ENCODE peak calls at places on chromosomes 12 and 14, in six cellular contexts. One of them, this sample, is unnamed.

GRCh38 chr12:68310370-68310769 is 21.8 kb downstream of the MDM1 start:
- DNase-seq in AG09309: peak
- DNase-seq in CD4-positive, alpha-beta T cell: no peak
- DNase-seq in hepatocyte: no peak
- DNase-seq in fibroblast of the aortic adventitia: peak
- DNase-seq in GM20000: no peak
- DNase-seq in this sample: no peak

GRCh38 chr14:96100171-96101064 is 61.3 kb downstream of the C14orf132 start:
- DNase-seq in AG09309: no peak
- DNase-seq in CD4-positive, alpha-beta T cell: peak
- DNase-seq in hepatocyte: peak
- DNase-seq in fibroblast of the aortic adventitia: peak
- DNase-seq in GM20000: peak
- DNase-seq in this sample: peak

GRCh38 chr14:100708349-100709217 is 18.1 kb upstream of the DLK1 start:
- DNase-seq in AG09309: no peak
- DNase-seq in CD4-positive, alpha-beta T cell: no peak
- DNase-seq in hepatocyte: peak
- DNase-seq in fibroblast of the aortic adventitia: peak
- DNase-seq in GM20000: no peak
- DNase-seq in this sample: peak

GRCh38 chr12:131711551-131712205 is 788 bp downstream of the SFSWAP start:
- DNase-seq in AG09309: no peak
- DNase-seq in CD4-positive, alpha-beta T cell: no peak
- DNase-seq in hepatocyte: peak
- DNase-seq in fibroblast of the aortic adventitia: no peak
- DNase-seq in GM20000: no peak
- DNase-seq in this sample: peak

GRCh38 chr12:109734219-109735000 is 20.8 kb downstream of the FAM222A start:
- DNase-seq in AG09309: no peak
- DNase-seq in CD4-positive, alpha-beta T cell: no peak
- DNase-seq in hepatocyte: no peak
- DNase-seq in fibroblast of the aortic adventitia: no peak
- DNase-seq in GM20000: no peak
- DNase-seq in this sample: no peak

GRCh38 chr12:61356485-61356884 is 903.7 kb upstream of the USP15 start:
- DNase-seq in AG09309: no peak
- DNase-seq in CD4-positive, alpha-beta T cell: no peak
- DNase-seq in hepatocyte: no peak
- DNase-seq in fibroblast of the aortic adventitia: no peak
- DNase-seq in GM20000: no peak
- DNase-seq in this sample: no peak

GRCh38 chr12:90979936-90980335 is 24.8 kb downstream of the EPYC start:
- DNase-seq in AG09309: peak
- DNase-seq in CD4-positive, alpha-beta T cell: no peak
- DNase-seq in hepatocyte: no peak
- DNase-seq in fibroblast of the aortic adventitia: peak
- DNase-seq in GM20000: no peak
- DNase-seq in this sample: no peak

GRCh38 chr12:122422769-122423257 is 344 bp upstream of the CLIP1 start:
- DNase-seq in AG09309: no peak
- DNase-seq in CD4-positive, alpha-beta T cell: no peak
- DNase-seq in hepatocyte: no peak
- DNase-seq in fibroblast of the aortic adventitia: peak
- DNase-seq in GM20000: peak
- DNase-seq in this sample: peak

GRCh38 chr14:66233571-66233970 is 252.6 kb upstream of the CCDC196 start:
- DNase-seq in AG09309: no peak
- DNase-seq in CD4-positive, alpha-beta T cell: no peak
- DNase-seq in hepatocyte: no peak
- DNase-seq in fibroblast of the aortic adventitia: no peak
- DNase-seq in GM20000: no peak
- DNase-seq in this sample: no peak

GRCh38 chr12:13342971-13343370 is 146.4 kb downstream of the EMP1 start:
- DNase-seq in AG09309: no peak
- DNase-seq in CD4-positive, alpha-beta T cell: no peak
- DNase-seq in hepatocyte: no peak
- DNase-seq in fibroblast of the aortic adventitia: peak
- DNase-seq in GM20000: no peak
- DNase-seq in this sample: no peak

GRCh38 chr12:10701226-10701681 is 21.9 kb downstream of the YBX3 start:
- DNase-seq in AG09309: peak
- DNase-seq in CD4-positive, alpha-beta T cell: no peak
- DNase-seq in hepatocyte: no peak
- DNase-seq in fibroblast of the aortic adventitia: no peak
- DNase-seq in GM20000: no peak
- DNase-seq in this sample: no peak

GRCh38 chr14:100618763-100619320 is 31.6 kb upstream of the BEGAIN start:
- DNase-seq in AG09309: no peak
- DNase-seq in CD4-positive, alpha-beta T cell: no peak
- DNase-seq in hepatocyte: no peak
- DNase-seq in fibroblast of the aortic adventitia: no peak
- DNase-seq in GM20000: no peak
- DNase-seq in this sample: no peak

GRCh38 chr14:96901227-96901626 is 104.0 kb downstream of the VRK1 start:
- DNase-seq in AG09309: no peak
- DNase-seq in CD4-positive, alpha-beta T cell: no peak
- DNase-seq in hepatocyte: no peak
- DNase-seq in fibroblast of the aortic adventitia: no peak
- DNase-seq in GM20000: peak
- DNase-seq in this sample: no peak

GRCh38 chr12:111430418-111431353 is 25.0 kb downstream of the SH2B3 start:
- DNase-seq in AG09309: no peak
- DNase-seq in CD4-positive, alpha-beta T cell: peak
- DNase-seq in hepatocyte: no peak
- DNase-seq in fibroblast of the aortic adventitia: no peak
- DNase-seq in GM20000: peak
- DNase-seq in this sample: no peak

GRCh38 chr14:29156096-29156495 is 389.5 kb downstream of the FOXG1 start:
- DNase-seq in AG09309: no peak
- DNase-seq in CD4-positive, alpha-beta T cell: no peak
- DNase-seq in hepatocyte: no peak
- DNase-seq in fibroblast of the aortic adventitia: no peak
- DNase-seq in GM20000: no peak
- DNase-seq in this sample: no peak

GRCh38 chr12:143964-144649 is 69.8 kb downstream of the SLC6A12 start:
- DNase-seq in AG09309: no peak
- DNase-seq in CD4-positive, alpha-beta T cell: no peak
- DNase-seq in hepatocyte: peak
- DNase-seq in fibroblast of the aortic adventitia: no peak
- DNase-seq in GM20000: no peak
- DNase-seq in this sample: peak

GRCh38 chr12:109719123-109720022 is 5.7 kb downstream of the FAM222A start:
- DNase-seq in AG09309: no peak
- DNase-seq in CD4-positive, alpha-beta T cell: no peak
- DNase-seq in hepatocyte: no peak
- DNase-seq in fibroblast of the aortic adventitia: no peak
- DNase-seq in GM20000: no peak
- DNase-seq in this sample: no peak

GRCh38 chr14:21467620-21468019 is 9.1 kb downstream of the RAB2B start:
- DNase-seq in AG09309: no peak
- DNase-seq in CD4-positive, alpha-beta T cell: no peak
- DNase-seq in hepatocyte: no peak
- DNase-seq in fibroblast of the aortic adventitia: peak
- DNase-seq in GM20000: no peak
- DNase-seq in this sample: no peak

GRCh38 chr14:94998110-94998509 is 159.2 kb downstream of the DICER1 start:
- DNase-seq in AG09309: no peak
- DNase-seq in CD4-positive, alpha-beta T cell: no peak
- DNase-seq in hepatocyte: no peak
- DNase-seq in fibroblast of the aortic adventitia: no peak
- DNase-seq in GM20000: no peak
- DNase-seq in this sample: no peak

GRCh38 chr14:73789996-73790581 is 61.5 kb upstream of the PTGR2 start:
- DNase-seq in AG09309: peak
- DNase-seq in CD4-positive, alpha-beta T cell: no peak
- DNase-seq in hepatocyte: peak
- DNase-seq in fibroblast of the aortic adventitia: peak
- DNase-seq in GM20000: no peak
- DNase-seq in this sample: no peak

GRCh38 chr12:103858953-103859601 is 18.0 kb upstream of the NT5DC3 start:
- DNase-seq in AG09309: peak
- DNase-seq in CD4-positive, alpha-beta T cell: no peak
- DNase-seq in hepatocyte: peak
- DNase-seq in fibroblast of the aortic adventitia: peak
- DNase-seq in GM20000: no peak
- DNase-seq in this sample: peak

GRCh38 chr14:23827100-23827892 is 126.3 kb upstream of the DHRS4 start:
- DNase-seq in AG09309: no peak
- DNase-seq in CD4-positive, alpha-beta T cell: no peak
- DNase-seq in hepatocyte: no peak
- DNase-seq in fibroblast of the aortic adventitia: no peak
- DNase-seq in GM20000: no peak
- DNase-seq in this sample: no peak

DNA sequence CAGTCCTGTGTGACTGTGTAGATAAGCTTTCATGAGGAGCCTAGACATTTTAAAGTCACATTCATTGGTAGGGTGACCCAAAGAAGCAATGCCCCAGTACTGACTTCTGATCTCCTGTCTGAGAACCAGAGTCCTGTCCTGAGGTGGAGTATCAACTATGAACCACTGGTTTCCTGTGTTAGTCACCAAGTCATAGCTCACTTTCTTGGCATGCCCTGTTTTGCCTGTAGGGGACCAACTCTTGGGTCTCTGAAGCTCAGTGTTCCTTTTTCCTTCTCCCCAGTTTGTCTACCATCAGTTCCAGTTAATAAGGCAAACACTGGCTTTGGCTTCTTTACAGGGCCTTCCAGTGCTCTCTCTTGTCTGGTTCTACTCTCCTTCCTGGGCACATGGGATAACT is 97.4 kb downstream of the C12orf75 start:
- DNase-seq in AG09309: no peak
- DNase-seq in CD4-positive, alpha-beta T cell: no peak
- DNase-seq in hepatocyte: no peak
- DNase-seq in fibroblast of the aortic adventitia: no peak
- DNase-seq in GM20000: no peak
- DNase-seq in this sample: no peak
- TF ChIP-seq CTCF in AG09309: peak
- TF ChIP-seq CTCF in CD4-positive, alpha-beta T cell: no peak
- TF ChIP-seq CTCF in hepatocyte: no peak
- TF ChIP-seq CTCF in fibroblast of the aortic adventitia: peak
- TF ChIP-seq CTCF in GM20000: no peak
- TF ChIP-seq CTCF in this sample: peak

GRCh38 chr14:25042362-25043299 is 7.3 kb downstream of the STXBP6 start:
- DNase-seq in AG09309: peak
- DNase-seq in CD4-positive, alpha-beta T cell: no peak
- DNase-seq in hepatocyte: peak
- DNase-seq in fibroblast of the aortic adventitia: peak
- DNase-seq in GM20000: no peak
- DNase-seq in this sample: no peak
- TF ChIP-seq CTCF in AG09309: peak
- TF ChIP-seq CTCF in CD4-positive, alpha-beta T cell: no peak
- TF ChIP-seq CTCF in hepatocyte: peak
- TF ChIP-seq CTCF in fibroblast of the aortic adventitia: peak
- TF ChIP-seq CTCF in GM20000: no peak
- TF ChIP-seq CTCF in this sample: no peak

GRCh38 chr12:123984903-123985302 is 11.9 kb downstream of the ZNF664 start:
- DNase-seq in AG09309: no peak
- DNase-seq in CD4-positive, alpha-beta T cell: no peak
- DNase-seq in hepatocyte: no peak
- DNase-seq in fibroblast of the aortic adventitia: no peak
- DNase-seq in GM20000: peak
- DNase-seq in this sample: no peak

GRCh38 chr12:123986374-123986920 is 13.4 kb downstream of the ZNF664 start:
- DNase-seq in AG09309: no peak
- DNase-seq in CD4-positive, alpha-beta T cell: no peak
- DNase-seq in hepatocyte: no peak
- DNase-seq in fibroblast of the aortic adventitia: no peak
- DNase-seq in GM20000: no peak
- DNase-seq in this sample: no peak

GRCh38 chr12:123987022-123987421 is 14.0 kb downstream of the ZNF664 start:
- DNase-seq in AG09309: no peak
- DNase-seq in CD4-positive, alpha-beta T cell: no peak
- DNase-seq in hepatocyte: no peak
- DNase-seq in fibroblast of the aortic adventitia: no peak
- DNase-seq in GM20000: no peak
- DNase-seq in this sample: no peak

GRCh38 chr12:123982269-123982668 is 9.3 kb downstream of the ZNF664 start:
- DNase-seq in AG09309: no peak
- DNase-seq in CD4-positive, alpha-beta T cell: no peak
- DNase-seq in hepatocyte: no peak
- DNase-seq in fibroblast of the aortic adventitia: no peak
- DNase-seq in GM20000: no peak
- DNase-seq in this sample: no peak

GRCh38 chr12:123983822-123984485 is 10.9 kb downstream of the ZNF664 start:
- DNase-seq in AG09309: peak
- DNase-seq in CD4-positive, alpha-beta T cell: peak
- DNase-seq in hepatocyte: peak
- DNase-seq in fibroblast of the aortic adventitia: peak
- DNase-seq in GM20000: peak
- DNase-seq in this sample: peak
- TF ChIP-seq CTCF in AG09309: peak
- TF ChIP-seq CTCF in CD4-positive, alpha-beta T cell: peak
- TF ChIP-seq CTCF in hepatocyte: peak
- TF ChIP-seq CTCF in fibroblast of the aortic adventitia: peak
- TF ChIP-seq CTCF in GM20000: peak
- TF ChIP-seq CTCF in this sample: peak

GRCh38 chr12:57057037-57057436 is 7.1 kb upstream of the MYO1A start:
- DNase-seq in AG09309: no peak
- DNase-seq in CD4-positive, alpha-beta T cell: no peak
- DNase-seq in hepatocyte: no peak
- DNase-seq in fibroblast of the aortic adventitia: no peak
- DNase-seq in GM20000: no peak
- DNase-seq in this sample: no peak
- TF ChIP-seq CTCF in AG09309: no peak
- TF ChIP-seq CTCF in CD4-positive, alpha-beta T cell: no peak
- TF ChIP-seq CTCF in hepatocyte: no peak
- TF ChIP-seq CTCF in fibroblast of the aortic adventitia: no peak
- TF ChIP-seq CTCF in GM20000: no peak
- TF ChIP-seq CTCF in this sample: no peak

This sample was measured in Calu3.